ENCODE peak calls at places on chromosomes 13 and 19, in ten cellular contexts. H, Y, T, P, K, X, V, I, N and O are unnamed samples.

GRCh38 chr19:11338569-11339253 is 746 bp downstream of the RAB3D start:
- DNase-seq in H (no peak), Y (no peak), T (peak), P (no peak), K (no peak), X (no peak), V (no peak), I (no peak), N (no peak), O (no peak)

GRCh38 chr13:34347784-34348573 is 530.0 kb downstream of the RFC3 start:
- DNase-seq in H (no peak), Y (no peak), T (no peak), P (no peak), K (no peak), X (no peak), V (no peak), I (no peak), N (no peak), O (no peak)

GRCh38 chr19:8641908-8642547 is 11.6 kb downstream of the NFILZ start:
- DNase-seq in H (no peak), Y (no peak), T (peak), P (no peak), K (peak), X (peak), V (no peak), I (no peak), N (peak), O (peak)

GRCh38 chr13:94065741-94066140 is 413.7 kb downstream of the DCT start:
- DNase-seq in H (no peak), Y (no peak), T (no peak), P (no peak), K (no peak), X (no peak), V (no peak), I (no peak), N (no peak), O (peak)

GRCh38 chr13:60112771-60113170 is 51.0 kb downstream of the DIAPH3 start:
- DNase-seq in H (no peak), Y (no peak), T (peak), P (no peak), K (no peak), X (no peak), V (no peak), I (no peak), N (peak), O (peak)

GRCh38 chr19:38685666-38686529 is 38.4 kb downstream of the ACTN4 start:
- DNase-seq in H (no peak), Y (no peak), T (peak), P (no peak), K (no peak), X (peak), V (no peak), I (no peak), N (peak), O (peak)

GRCh38 chr19:5001547-5002131 is 32.7 kb downstream of the KDM4B start:
- DNase-seq in H (no peak), Y (no peak), T (peak), P (no peak), K (peak), X (peak), V (no peak), I (no peak), N (peak), O (peak)

GRCh38 chr19:18119243-18120105 is 21.9 kb downstream of the MAST3 start:
- DNase-seq in H (no peak), Y (no peak), T (no peak), P (no peak), K (peak), X (no peak), V (no peak), I (no peak), N (no peak), O (no peak)

GRCh38 chr19:33225458-33225925 is at the start of gene SLC7A10:
- DNase-seq in H (no peak), Y (no peak), T (peak), P (no peak), K (no peak), X (no peak), V (no peak), I (no peak), N (no peak), O (no peak)

GRCh38 chr19:19948800-19949199 is 48.1 kb downstream of the ZNF93 start:
- DNase-seq in H (no peak), Y (no peak), T (no peak), P (no peak), K (no peak), X (no peak), V (no peak), I (no peak), N (no peak), O (no peak)

GRCh38 chr13:41364043-41364442 is 53.0 kb downstream of the NAA16 start:
- DNase-seq in H (no peak), Y (no peak), T (no peak), P (no peak), K (no peak), X (no peak), V (no peak), I (no peak), N (no peak), O (no peak)

GRCh38 chr13:65999441-65999840 is 1230.7 kb downstream of the PCDH9 start:
- DNase-seq in H (no peak), Y (no peak), T (no peak), P (no peak), K (no peak), X (no peak), V (no peak), I (no peak), N (no peak), O (no peak)

GRCh38 chr13:50740052-50740741 is 103.3 kb downstream of the DLEU7 start:
- DNase-seq in H (no peak), Y (no peak), T (peak), P (no peak), K (no peak), X (no peak), V (no peak), I (no peak), N (peak), O (no peak)

GRCh38 chr19:12075538-12076139 is 11.1 kb downstream of the ZNF844 start:
- DNase-seq in H (no peak), Y (no peak), T (no peak), P (no peak), K (no peak), X (no peak), V (no peak), I (no peak), N (no peak), O (no peak)

GRCh38 chr13:25905411-25906010 is 146.3 kb downstream of the SHISA2 start:
- DNase-seq in H (no peak), Y (no peak), T (no peak), P (no peak), K (no peak), X (no peak), V (no peak), I (no peak), N (no peak), O (no peak)

GRCh38 chr19:4980838-4981680 is 12.1 kb downstream of the KDM4B start:
- DNase-seq in H (no peak), Y (no peak), T (no peak), P (no peak), K (no peak), X (no peak), V (no peak), I (no peak), N (no peak), O (no peak)

GRCh38 chr13:98267080-98267912 is 90.2 kb upstream of the RNF113B start:
- DNase-seq in H (no peak), Y (no peak), T (no peak), P (no peak), K (no peak), X (no peak), V (no peak), I (no peak), N (no peak), O (no peak)

GRCh38 chr19:17090501-17091074 is 15.0 kb downstream of the MYO9B start:
- DNase-seq in H (no peak), Y (no peak), T (no peak), P (no peak), K (no peak), X (no peak), V (no peak), I (no peak), N (no peak), O (no peak)

GRCh38 chr13:99310382-99311031 is 3.3 kb upstream of the GPR183 start:
- DNase-seq in H (no peak), Y (no peak), T (peak), P (no peak), K (no peak), X (no peak), V (no peak), I (no peak), N (peak), O (peak)

GRCh38 chr13:113291997-113292862 is 4.8 kb upstream of the LAMP1 start:
- DNase-seq in H (no peak), Y (peak), T (peak), P (no peak), K (no peak), X (no peak), V (no peak), I (no peak), N (peak), O (peak)

GRCh38 chr13:33634526-33635111 is 183.3 kb upstream of the RFC3 start:
- DNase-seq in H (peak), Y (no peak), T (peak), P (no peak), K (no peak), X (no peak), V (no peak), I (no peak), N (no peak), O (no peak)

GRCh38 chr13:103694471-103694870 is 628.3 kb upstream of the SLC10A2 start:
- DNase-seq in H (no peak), Y (no peak), T (no peak), P (no peak), K (no peak), X (no peak), V (no peak), I (no peak), N (no peak), O (no peak)

GRCh38 chr19:19335408-19336158 is 15.0 kb downstream of the MAU2 start:
- DNase-seq in H (no peak), Y (no peak), T (no peak), P (no peak), K (no peak), X (no peak), V (no peak), I (no peak), N (no peak), O (no peak)

GRCh38 chr13:109131698-109132257 is 502.4 kb downstream of the MYO16 start:
- DNase-seq in H (no peak), Y (no peak), T (peak), P (no peak), K (peak), X (no peak), V (no peak), I (no peak), N (no peak), O (no peak)

GRCh38 chr13:21109168-21109567 is 47.8 kb upstream of the LATS2 start:
- DNase-seq in H (no peak), Y (no peak), T (no peak), P (no peak), K (no peak), X (no peak), V (peak), I (no peak), N (no peak), O (no peak)

GRCh38 chr13:41558781-41559560 is 101.6 kb downstream of the RGCC start:
- DNase-seq in H (no peak), Y (no peak), T (no peak), P (no peak), K (no peak), X (no peak), V (no peak), I (no peak), N (no peak), O (no peak)

GRCh38 chr19:3117746-3118145 is 18.1 kb upstream of the GNA15 start:
- DNase-seq in H (no peak), Y (no peak), T (no peak), P (peak), K (no peak), X (no peak), V (no peak), I (no peak), N (no peak), O (no peak)

GRCh38 chr19:41923045-41923788 is 5.0 kb downstream of the ERFL start:
- DNase-seq in H (no peak), Y (no peak), T (no peak), P (no peak), K (no peak), X (no peak), V (no peak), I (no peak), N (no peak), O (no peak)

GRCh38 chr13:41765813-41766212 is 195.1 kb downstream of the VWA8 start:
- DNase-seq in H (no peak), Y (no peak), T (no peak), P (no peak), K (no peak), X (no peak), V (no peak), I (no peak), N (no peak), O (no peak)

GRCh38 chr13:74206061-74206561 is 71.9 kb upstream of the KLF12 start:
- DNase-seq in H (no peak), Y (no peak), T (peak), P (no peak), K (no peak), X (no peak), V (no peak), I (no peak), N (peak), O (peak)

GRCh38 chr13:41107104-41107571 is 25.5 kb downstream of the KBTBD6 start:
- DNase-seq in H (no peak), Y (no peak), T (no peak), P (no peak), K (no peak), X (no peak), V (no peak), I (no peak), N (no peak), O (no peak)

GRCh38 chr13:48733739-48734329 is 80.1 kb downstream of the CYSLTR2 start:
- DNase-seq in H (no peak), Y (no peak), T (no peak), P (no peak), K (no peak), X (no peak), V (no peak), I (no peak), N (no peak), O (no peak)

GRCh38 chr19:14544047-14544446 is 14.7 kb downstream of the TECR start:
- DNase-seq in H (no peak), Y (no peak), T (no peak), P (no peak), K (no peak), X (no peak), V (no peak), I (no peak), N (no peak), O (no peak)

GRCh38 chr13:27174766-27175455 is 3.3 kb upstream of the USP12 start:
- DNase-seq in H (no peak), Y (no peak), T (peak), P (no peak), K (peak), X (no peak), V (no peak), I (no peak), N (no peak), O (peak)